ENCODE peak calls at places on chromosome 14, in six cellular contexts. B, K, N, M, G and P are unnamed samples.

GRCh38 chr14:77342726-77343397 is 22.0 kb downstream of the GSTZ1 start:
- DNase-seq in B (no peak), K (no peak), N (no peak), M (no peak), G (no peak), P (no peak)

GRCh38 chr14:61229475-61229888 is 51.7 kb downstream of the TMEM30B start:
- DNase-seq in B (no peak), K (no peak), N (peak), M (no peak), G (no peak), P (no peak)

GRCh38 chr14:30621354-30621953 is 665 bp upstream of the SCFD1 start:
- DNase-seq in B (peak), K (no peak), N (no peak), M (peak), G (no peak), P (no peak)

GRCh38 chr14:90378249-90378648 is 18.6 kb upstream of the CALM1 start:
- DNase-seq in B (no peak), K (no peak), N (no peak), M (no peak), G (no peak), P (no peak)

GRCh38 chr14:21268612-21269251 is 510 bp downstream of the HNRNPC start:
- DNase-seq in B (peak), K (peak), N (peak), M (no peak), G (peak), P (no peak)

GRCh38 chr14:22466520-22466919 is 122.5 kb downstream of the DAD1 start:
- DNase-seq in B (no peak), K (no peak), N (no peak), M (no peak), G (no peak), P (no peak)

GRCh38 chr14:21398901-21399300 is 15.1 kb upstream of the SUPT16H start:
- DNase-seq in B (no peak), K (no peak), N (no peak), M (no peak), G (no peak), P (no peak)

GRCh38 chr14:75040497-75040896 is 10.8 kb downstream of the MLH3 start:
- DNase-seq in B (no peak), K (no peak), N (no peak), M (no peak), G (no peak), P (no peak)

GRCh38 chr14:81311816-81312215 is 88.3 kb downstream of the STON2 start:
- DNase-seq in B (no peak), K (no peak), N (no peak), M (no peak), G (no peak), P (no peak)

GRCh38 chr14:99907761-99908652 is 114.8 kb downstream of the EML1 start:
- DNase-seq in B (no peak), K (no peak), N (no peak), M (no peak), G (no peak), P (no peak)

GRCh38 chr14:42490536-42490935 is 883.9 kb downstream of the LRFN5 start:
- DNase-seq in B (no peak), K (no peak), N (no peak), M (no peak), G (no peak), P (no peak)

GRCh38 chr14:104536942-104537612 is 42.5 kb upstream of the C14orf180 start:
- DNase-seq in B (no peak), K (no peak), N (no peak), M (no peak), G (peak), P (no peak)

GRCh38 chr14:32408018-32408417 is 78.9 kb downstream of the AKAP6 start:
- DNase-seq in B (no peak), K (no peak), N (peak), M (no peak), G (no peak), P (no peak)

GRCh38 chr14:101230161-101230850 is 326.8 kb upstream of the RTL1 start:
- DNase-seq in B (peak), K (no peak), N (no peak), M (peak), G (no peak), P (no peak)

GRCh38 chr14:33118653-33119052 is 180.0 kb downstream of the NPAS3 start:
- DNase-seq in B (no peak), K (no peak), N (no peak), M (peak), G (no peak), P (no peak)

GRCh38 chr14:90491868-90492560 is 95.2 kb downstream of the CALM1 start:
- DNase-seq in B (no peak), K (no peak), N (no peak), M (peak), G (no peak), P (no peak)

GRCh38 chr14:86714153-86714552 is 1184.2 kb downstream of the FLRT2 start:
- DNase-seq in B (no peak), K (no peak), N (no peak), M (no peak), G (no peak), P (no peak)

GRCh38 chr14:78737606-78738005 is 567.4 kb downstream of the NRXN3 start:
- DNase-seq in B (no peak), K (no peak), N (no peak), M (no peak), G (no peak), P (no peak)

GRCh38 chr14:20830831-20831230 is 28.2 kb upstream of the RNASE1 start:
- DNase-seq in B (no peak), K (no peak), N (no peak), M (no peak), G (no peak), P (no peak)

GRCh38 chr14:59283380-59283779 is 94.9 kb downstream of the DAAM1 start:
- DNase-seq in B (no peak), K (no peak), N (no peak), M (no peak), G (no peak), P (no peak)

GRCh38 chr14:77158175-77158908 is 16.8 kb upstream of the ZDHHC22 start:
- DNase-seq in B (peak), K (peak), N (no peak), M (peak), G (no peak), P (no peak)

GRCh38 chr14:39030209-39030608 is 72.8 kb downstream of the SEC23A start:
- DNase-seq in B (no peak), K (no peak), N (no peak), M (no peak), G (no peak), P (no peak)
- TF ChIP-seq POLR2AphosphoS5 in B (no peak), K (no peak), N (no peak), M (no peak), G (no peak), P (no peak)

DNA sequence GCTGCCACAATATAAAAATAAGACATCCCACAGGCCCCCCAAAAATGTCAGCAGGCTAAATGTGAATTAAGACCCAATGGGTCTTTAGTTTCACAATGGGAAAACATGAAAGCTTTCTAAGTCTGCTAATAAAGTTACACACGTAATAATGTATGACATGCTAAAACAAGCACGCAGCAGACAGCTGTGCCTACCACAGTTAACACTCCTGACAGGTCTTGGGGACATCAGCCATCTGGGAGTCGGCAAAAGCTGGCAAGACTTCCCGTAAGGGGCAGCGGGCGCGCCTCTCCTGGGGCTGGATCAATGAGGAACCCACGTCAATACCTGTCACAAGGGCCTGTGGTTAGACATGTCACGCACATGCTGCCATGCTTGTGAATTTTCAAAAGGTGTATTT is 45.1 kb downstream of the ACTN1 start:
- DNase-seq in B (no peak), K (no peak), N (no peak), M (no peak), G (no peak), P (no peak)
- TF ChIP-seq POLR2AphosphoS5 in B (no peak), K (no peak), N (no peak), M (no peak), G (no peak), P (no peak)

GRCh38 chr14:73757381-73757780 is 43.2 kb upstream of the PNMA1 start:
- DNase-seq in B (no peak), K (no peak), N (no peak), M (no peak), G (no peak), P (no peak)
- TF ChIP-seq POLR2AphosphoS5 in B (no peak), K (no peak), N (no peak), M (no peak), G (no peak), P (no peak)

DNA sequence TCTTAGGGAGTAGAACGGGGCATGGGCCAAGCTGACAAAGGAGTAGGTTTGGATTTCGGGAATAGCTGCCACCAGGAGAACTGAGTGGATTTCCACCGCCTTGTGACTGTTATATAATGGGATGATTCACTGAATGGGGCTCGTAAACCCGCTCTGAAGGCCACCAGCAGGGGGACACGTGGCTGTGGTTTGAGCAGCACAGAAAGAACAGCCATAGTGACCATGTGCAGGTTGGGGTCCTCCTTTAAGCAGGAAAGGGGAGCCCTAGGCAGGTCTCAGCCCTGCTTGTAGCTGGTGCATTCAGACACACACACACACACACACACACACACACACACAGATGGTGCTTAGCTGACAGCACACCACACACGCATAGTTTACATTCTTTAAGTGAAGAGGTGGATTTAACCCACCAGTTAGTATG is 8.6 kb upstream of the ASB2 start:
- DNase-seq in B (peak), K (no peak), N (no peak), M (peak), G (peak), P (no peak)
- TF ChIP-seq POLR2AphosphoS5 in B (no peak), K (no peak), N (no peak), M (no peak), G (no peak), P (no peak)

GRCh38 chr14:51512321-51512720 is 139.4 kb upstream of the FRMD6 start:
- DNase-seq in B (no peak), K (no peak), N (no peak), M (no peak), G (no peak), P (no peak)

GRCh38 chr14:51513281-51513680 is 138.4 kb upstream of the FRMD6 start:
- DNase-seq in B (no peak), K (no peak), N (no peak), M (no peak), G (no peak), P (no peak)

GRCh38 chr14:51504626-51505025 is 147.1 kb upstream of the FRMD6 start:
- DNase-seq in B (no peak), K (no peak), N (no peak), M (no peak), G (no peak), P (no peak)

GRCh38 chr14:51511265-51511664 is 140.4 kb upstream of the FRMD6 start:
- DNase-seq in B (no peak), K (no peak), N (no peak), M (no peak), G (no peak), P (no peak)

DNA sequence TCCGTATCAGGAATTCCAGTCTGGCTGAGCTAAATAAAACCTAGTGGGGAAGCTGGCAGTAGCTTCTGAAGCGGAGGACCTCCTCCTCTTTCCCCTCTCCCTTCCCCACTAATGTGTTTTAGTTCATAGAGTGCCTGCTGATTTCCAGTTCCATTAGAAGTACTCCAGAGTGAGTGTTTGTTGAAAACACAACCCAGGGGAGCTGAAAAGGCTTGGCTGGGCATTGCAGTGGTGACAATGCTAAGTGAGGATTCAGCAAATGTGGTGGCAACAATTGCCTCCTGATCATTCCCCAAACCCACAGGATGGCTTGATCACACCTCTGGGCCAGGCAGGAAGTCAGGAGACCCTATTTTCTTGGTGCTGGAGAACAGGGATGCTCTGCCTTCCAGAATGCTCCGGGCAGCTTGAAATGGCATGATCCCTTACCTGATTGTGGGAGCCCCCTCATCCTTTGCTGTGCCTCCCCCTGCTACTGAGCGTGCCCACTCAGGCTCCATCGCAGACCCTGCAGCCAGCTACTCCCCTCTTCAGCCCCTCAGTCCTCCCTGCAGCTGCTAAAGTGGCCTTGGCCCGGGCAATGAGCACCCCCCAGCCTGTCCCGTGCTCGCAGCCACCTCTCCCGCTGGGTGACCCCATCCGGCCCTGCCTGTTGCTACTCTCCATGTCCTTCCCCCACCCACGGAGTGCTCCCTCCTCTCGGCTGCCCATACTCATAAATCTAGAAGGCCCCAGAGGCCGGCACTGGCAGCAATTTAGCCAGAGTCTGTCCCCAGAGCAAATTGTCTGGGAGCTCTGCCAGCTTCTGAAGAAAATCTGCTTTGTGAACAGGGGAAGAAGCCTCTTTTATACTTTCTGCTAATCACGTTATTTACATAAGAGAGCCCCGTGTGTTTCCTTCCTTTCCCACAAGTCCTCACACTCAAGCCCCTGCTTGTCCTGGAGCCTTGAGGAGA is 143.9 kb upstream of the FRMD6 start:
- DNase-seq in B (no peak), K (peak), N (no peak), M (peak), G (no peak), P (no peak)
- TF ChIP-seq POLR2AphosphoS5 in B (no peak), K (no peak), N (no peak), M (peak), G (no peak), P (no peak)

GRCh38 chr14:49970474-49971147 is 77.7 kb downstream of the ARF6 start:
- DNase-seq in B (no peak), K (peak), N (peak), M (no peak), G (no peak), P (no peak)
- TF ChIP-seq POLR2AphosphoS5 in B (no peak), K (no peak), N (no peak), M (no peak), G (no peak), P (no peak)